ENCODE peak calls at places on chromosomes 5 and 9, in nine cellular contexts. D, A, H, T, V, P, L, Z and K are unnamed samples.

GRCh38 chr5:179908528-179908927 is 831 bp upstream of the TBC1D9B start:
- DNase-seq in T (peak; percentile 84), Z (no peak), P (peak; percentile 75), V (peak; percentile 89), L (no peak), A (peak; percentile 58), D (no peak), H (no peak), K (no peak)

GRCh38 chr9:3290231-3290840 is 235.5 kb downstream of the RFX3 start:
- DNase-seq in Z (no peak), A (no peak), D (no peak), V (no peak), H (no peak), L (no peak), T (peak; percentile 53), P (peak; percentile 4), K (no peak)

GRCh38 chr5:132714456-132715307 is 22.7 kb downstream of the KIF3A start:
- DNase-seq in Z (no peak), A (no peak), T (peak; percentile 19), L (peak; percentile 1), D (no peak), P (no peak), V (no peak), H (peak; percentile 43), K (no peak)

GRCh38 chr5:140608730-140609520 is 24.1 kb downstream of the CD14 start:
- DNase-seq in V (no peak), D (no peak), H (no peak), Z (peak; percentile 53), L (peak; percentile 51), A (no peak), T (no peak), P (no peak), K (peak; percentile 21)

GRCh38 chr9:4243113-4243512 is 56.8 kb downstream of the GLIS3 start:
- DNase-seq in Z (no peak), L (no peak), T (no peak), V (no peak), P (no peak), A (no peak), D (no peak), H (no peak), K (no peak)

GRCh38 chr9:110986529-110986928 is 51.7 kb downstream of the LPAR1 start:
- DNase-seq in Z (no peak), L (peak; percentile 10), T (no peak), P (no peak), V (no peak), D (no peak), H (no peak), A (no peak), K (no peak)

GRCh38 chr5:8363133-8363532 is 494.2 kb downstream of the MTRR start:
- DNase-seq in Z (no peak), D (no peak), H (no peak), A (no peak), L (peak; percentile 60), P (no peak), V (no peak), T (no peak), K (no peak)

GRCh38 chr9:124803911-124804310 is 27.0 kb downstream of the OLFML2A start:
- DNase-seq in T (no peak), V (no peak), P (no peak), A (no peak), D (no peak), Z (no peak), H (no peak), L (no peak), K (no peak)

GRCh38 chr5:117435203-117435602 is 860.6 kb upstream of the SEMA6A start:
- DNase-seq in T (no peak), P (no peak), H (no peak), L (no peak), Z (no peak), D (no peak), A (no peak), V (no peak), K (no peak)

GRCh38 chr5:67234671-67235176 is 38.1 kb upstream of the CD180 start:
- DNase-seq in V (no peak), A (peak; percentile 61), T (no peak), H (peak; percentile 87), P (no peak), L (peak; percentile 67), Z (peak; percentile 59), D (no peak), K (no peak)

GRCh38 chr5:85293139-85293785 is 908.6 kb upstream of the EDIL3 start:
- DNase-seq in T (no peak), P (no peak), D (no peak), V (no peak), A (no peak), L (peak; percentile 10), Z (no peak), H (peak; percentile 21), K (no peak)

GRCh38 chr9:105331755-105332154 is 87.3 kb downstream of the SLC44A1 start:
- DNase-seq in Z (no peak), T (no peak), D (no peak), P (no peak), H (no peak), V (no peak), L (no peak), A (no peak), K (no peak)

GRCh38 chr9:3912260-3912659 is 386.5 kb upstream of the RFX3 start:
- DNase-seq in D (no peak), Z (no peak), L (no peak), V (no peak), P (no peak), A (no peak), H (no peak), T (no peak), K (no peak)

GRCh38 chr9:81535542-81536241 is 153.7 kb downstream of the TLE1 start:
- DNase-seq in T (no peak), L (no peak), H (peak; percentile 74), D (no peak), P (peak; percentile 90), Z (no peak), V (no peak), A (no peak), K (no peak)

GRCh38 chr5:6633469-6634326 is 458 bp downstream of the SRD5A1 start:
- DNase-seq in A (no peak), T (peak; percentile 51), D (no peak), H (peak; percentile 5), L (peak; percentile 19), V (peak; percentile 83), Z (peak; percentile 67), P (peak; percentile 79), K (no peak)

GRCh38 chr9:37753489-37754190 is at the start of gene TRMT10B:
- DNase-seq in D (peak; percentile 64), P (peak; percentile 87), T (peak; percentile 93), L (peak; percentile 67), A (peak; percentile 82), H (peak; percentile 73), Z (peak; percentile 60), V (peak; percentile 90), K (peak; percentile 42)
- TF ChIP-seq CTCF in D (peak; percentile 7), P (no peak), T (no peak), L (no peak), A (no peak), H (no peak), Z (no peak), V (peak; percentile 35), K (peak; percentile 25)

GRCh38 chr5:38258037-38258318 is 381 bp upstream of the EGFLAM start:
- DNase-seq in D (no peak), Z (no peak), A (peak; percentile 23), H (no peak), T (no peak), V (no peak), P (no peak), L (no peak), K (no peak)

GRCh38 chr5:38253759-38254158 is 4.6 kb upstream of the EGFLAM start:
- DNase-seq in Z (no peak), L (no peak), T (no peak), H (no peak), A (no peak), V (no peak), D (no peak), P (no peak), K (no peak)

GRCh38 chr5:38259062-38259857 is 901 bp downstream of the EGFLAM start:
- DNase-seq in V (no peak), Z (no peak), A (no peak), L (no peak), H (no peak), T (no peak), D (no peak), P (peak; percentile 33), K (no peak)

GRCh38 chr5:38257236-38258036 is 923 bp upstream of the EGFLAM start:
- DNase-seq in T (peak; percentile 46), D (no peak), V (peak; percentile 77), Z (no peak), H (no peak), P (peak; percentile 71), L (no peak), A (peak; percentile 38), K (no peak)

DNA sequence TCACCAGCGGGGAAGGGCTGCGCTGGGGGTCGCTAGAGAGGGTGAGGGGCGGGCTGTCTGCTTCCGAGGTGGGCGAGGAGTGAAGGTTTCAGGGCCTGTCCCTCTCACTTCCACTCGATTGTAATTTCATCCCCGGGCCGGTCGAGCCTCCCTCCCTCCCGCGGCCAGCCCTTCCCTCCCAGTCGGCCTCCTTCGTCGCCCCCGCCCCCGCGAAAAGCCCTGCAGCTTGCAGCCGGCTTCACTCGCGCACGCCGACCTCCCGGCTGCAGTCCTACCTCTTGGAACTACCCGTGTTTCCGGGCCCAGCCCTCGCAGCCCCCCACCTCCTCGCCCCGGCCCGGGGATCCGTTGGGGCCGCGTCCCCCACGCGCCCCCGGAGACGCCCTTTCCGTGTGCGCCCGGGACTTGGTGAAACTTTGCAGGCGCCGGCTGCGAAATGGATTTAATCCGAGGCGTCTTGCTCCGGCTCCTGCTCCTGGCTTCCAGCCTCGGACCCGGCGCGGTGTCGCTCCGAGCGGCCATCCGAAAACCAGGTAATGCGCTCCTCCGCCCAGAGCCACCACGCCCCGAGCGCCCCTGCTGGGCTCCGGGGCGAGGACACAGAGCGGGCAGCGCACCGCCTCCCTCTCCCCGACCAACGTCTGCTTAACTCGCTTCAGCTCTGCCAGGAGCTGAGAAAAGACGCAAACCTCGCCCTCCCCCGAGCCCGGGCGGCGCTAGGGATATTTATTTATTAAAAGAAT is at the start of gene EGFLAM:
- DNase-seq in P (peak; percentile 84), V (peak; percentile 91), L (peak; percentile 4), Z (peak; percentile 8), H (peak; percentile 1), D (no peak), T (peak; percentile 82), A (peak; percentile 58), K (no peak)
- H3K27me3 ChIP-seq in P (peaks cover 100% of the 10 kb centered on the region), V (peaks cover 68% of the 10 kb centered on the region), L (peaks cover 44% of the 10 kb centered on the region), Z (peaks cover 11% of the 10 kb centered on the region), H (peaks cover 41% of the 10 kb centered on the region), D (no peaks in the 10 kb centered on the region), T (peaks cover 90% of the 10 kb centered on the region), A (no peaks in the 10 kb centered on the region), K (peaks cover 56% of the 10 kb centered on the region)

GRCh38 chr5:151696470-151697061 is 9.9 kb upstream of the SPARC start:
- DNase-seq in L (peak; percentile 75), P (peak; percentile 41), A (peak; percentile 81), H (peak; percentile 99), T (peak; percentile 46), D (no peak), Z (peak; percentile 68), V (peak; percentile 80), K (peak; percentile 37)
- H3K4me1 ChIP-seq in L (peaks cover 48% of the 10 kb centered on the region), P (peaks cover 14% of the 10 kb centered on the region), A (peaks cover 42% of the 10 kb centered on the region), H (peaks cover 31% of the 10 kb centered on the region), T (peaks cover 18% of the 10 kb centered on the region), D (no peaks in the 10 kb centered on the region), Z (peaks cover 62% of the 10 kb centered on the region), V (peaks cover 25% of the 10 kb centered on the region), K (peaks cover 19% of the 10 kb centered on the region)

DNA sequence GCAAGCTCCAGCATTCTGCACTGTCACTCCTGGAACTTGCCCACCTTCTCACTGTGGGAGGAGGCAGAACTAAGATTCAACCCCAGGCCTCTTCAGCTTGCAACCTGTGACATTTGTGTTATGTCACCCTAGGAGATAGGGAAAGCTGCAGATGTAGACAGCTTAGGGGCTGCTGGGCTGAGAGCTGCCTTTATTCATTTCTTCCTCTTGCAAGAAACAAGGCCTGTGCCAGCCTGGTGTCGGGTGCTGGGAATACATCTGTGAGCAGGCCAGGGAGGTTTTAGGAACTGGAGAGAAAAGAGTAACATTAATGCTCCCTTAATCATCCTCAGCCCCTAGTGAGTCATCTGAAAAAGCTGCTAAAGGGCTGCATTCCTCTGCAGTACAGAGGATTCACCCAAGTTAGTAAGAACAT is 101.8 kb downstream of the FGF18 start:
- DNase-seq in P (peak; percentile 30), H (peak; percentile 92), V (peak; percentile 83), Z (peak; percentile 42), T (peak; percentile 52), A (peak; percentile 68), L (peak; percentile 76), D (no peak), K (no peak)
- TF ChIP-seq CTCF in P (no peak), H (peak; percentile 24), V (peak; percentile 12), Z (peak; percentile 7), T (no peak), A (no peak), L (no peak), D (no peak), K (no peak)